ENCODE peak calls at places on chromosomes 7 and 10, in seven cellular contexts. One of them, this sample, is unnamed.
A peak's percentile ranks its signal among the peaks of the same experiment; 100 is the strongest.

GRCh38 chr7:32957326-32958045 is at the start of gene FKBP9:
- DNase-seq in Panc1: peak; percentile 42
- DNase-seq in tibial artery: peak; percentile 77
- DNase-seq in adrenal gland: peak; percentile 77
- DNase-seq in dorsolateral prefrontal cortex: peak; percentile 73
- DNase-seq in brain microvascular endothelial cell: peak; percentile 53
- DNase-seq in Calu3: peak; percentile 96
- DNase-seq in this sample: peak; percentile 73

GRCh38 chr7:50507898-50508470 is 57.2 kb downstream of the DDC start:
- DNase-seq in Panc1: no peak
- DNase-seq in tibial artery: no peak
- DNase-seq in adrenal gland: no peak
- DNase-seq in dorsolateral prefrontal cortex: no peak
- DNase-seq in brain microvascular endothelial cell: no peak
- DNase-seq in Calu3: no peak
- DNase-seq in this sample: no peak

GRCh38 chr7:42096262-42096661 is 140.7 kb downstream of the GLI3 start:
- DNase-seq in Panc1: no peak
- DNase-seq in tibial artery: no peak
- DNase-seq in adrenal gland: no peak
- DNase-seq in dorsolateral prefrontal cortex: no peak
- DNase-seq in brain microvascular endothelial cell: no peak
- DNase-seq in Calu3: no peak
- DNase-seq in this sample: no peak

GRCh38 chr10:3095373-3096139 is 28.2 kb downstream of the PFKP start:
- DNase-seq in Panc1: peak; percentile 92
- DNase-seq in tibial artery: peak; percentile 63
- DNase-seq in adrenal gland: peak; percentile 84
- DNase-seq in dorsolateral prefrontal cortex: no peak
- DNase-seq in brain microvascular endothelial cell: peak; percentile 99
- DNase-seq in Calu3: peak; percentile 55
- DNase-seq in this sample: peak; percentile 74

GRCh38 chr10:86344281-86344680 is 22.3 kb downstream of the GRID1 start:
- DNase-seq in Panc1: no peak
- DNase-seq in tibial artery: no peak
- DNase-seq in adrenal gland: no peak
- DNase-seq in dorsolateral prefrontal cortex: no peak
- DNase-seq in brain microvascular endothelial cell: no peak
- DNase-seq in Calu3: no peak
- DNase-seq in this sample: no peak

GRCh38 chr10:97919012-97919411 is 69.4 kb downstream of the GOLGA7B start:
- DNase-seq in Panc1: no peak
- DNase-seq in tibial artery: no peak
- DNase-seq in adrenal gland: no peak
- DNase-seq in dorsolateral prefrontal cortex: no peak
- DNase-seq in brain microvascular endothelial cell: no peak
- DNase-seq in Calu3: no peak
- DNase-seq in this sample: no peak

GRCh38 chr10:14486777-14487510 is 156.2 kb upstream of the FRMD4A start:
- DNase-seq in Panc1: no peak
- DNase-seq in tibial artery: no peak
- DNase-seq in adrenal gland: no peak
- DNase-seq in dorsolateral prefrontal cortex: no peak
- DNase-seq in brain microvascular endothelial cell: no peak
- DNase-seq in Calu3: peak; percentile 8
- DNase-seq in this sample: no peak

GRCh38 chr10:7590271-7590670 is 76.5 kb downstream of the ITIH5 start:
- DNase-seq in Panc1: no peak
- DNase-seq in tibial artery: no peak
- DNase-seq in adrenal gland: no peak
- DNase-seq in dorsolateral prefrontal cortex: no peak
- DNase-seq in brain microvascular endothelial cell: no peak
- DNase-seq in Calu3: no peak
- DNase-seq in this sample: no peak

GRCh38 chr10:106424981-106425380 is 739.5 kb downstream of the SORCS1 start:
- DNase-seq in Panc1: no peak
- DNase-seq in tibial artery: no peak
- DNase-seq in adrenal gland: no peak
- DNase-seq in dorsolateral prefrontal cortex: no peak
- DNase-seq in brain microvascular endothelial cell: no peak
- DNase-seq in Calu3: no peak
- DNase-seq in this sample: no peak

GRCh38 chr10:133379152-133379800 is at the start of gene PAOX:
- DNase-seq in Panc1: no peak
- DNase-seq in tibial artery: peak; percentile 57
- DNase-seq in adrenal gland: peak; percentile 76
- DNase-seq in dorsolateral prefrontal cortex: peak; percentile 81
- DNase-seq in brain microvascular endothelial cell: no peak
- DNase-seq in Calu3: peak; percentile 56
- DNase-seq in this sample: peak; percentile 40

GRCh38 chr7:132441935-132442334 is 134.3 kb downstream of the PLXNA4 start:
- DNase-seq in Panc1: no peak
- DNase-seq in tibial artery: no peak
- DNase-seq in adrenal gland: no peak
- DNase-seq in dorsolateral prefrontal cortex: no peak
- DNase-seq in brain microvascular endothelial cell: no peak
- DNase-seq in Calu3: no peak
- DNase-seq in this sample: no peak

GRCh38 chr7:1169409-1170368 is 9.7 kb upstream of the ZFAND2A start:
- DNase-seq in Panc1: no peak
- DNase-seq in tibial artery: peak; percentile 82
- DNase-seq in adrenal gland: peak; percentile 86
- DNase-seq in dorsolateral prefrontal cortex: peak; percentile 45
- DNase-seq in brain microvascular endothelial cell: peak; percentile 61
- DNase-seq in Calu3: peak; percentile 45
- DNase-seq in this sample: peak; percentile 72

GRCh38 chr10:43965918-43966570 is 317.4 kb upstream of the ZNF32 start:
- DNase-seq in Panc1: no peak
- DNase-seq in tibial artery: no peak
- DNase-seq in adrenal gland: no peak
- DNase-seq in dorsolateral prefrontal cortex: no peak
- DNase-seq in brain microvascular endothelial cell: no peak
- DNase-seq in Calu3: no peak
- DNase-seq in this sample: no peak

GRCh38 chr10:11863353-11864105 is 40.4 kb downstream of the PROSER2 start:
- DNase-seq in Panc1: no peak
- DNase-seq in tibial artery: no peak
- DNase-seq in adrenal gland: no peak
- DNase-seq in dorsolateral prefrontal cortex: no peak
- DNase-seq in brain microvascular endothelial cell: no peak
- DNase-seq in Calu3: no peak
- DNase-seq in this sample: no peak

GRCh38 chr10:73588656-73589055 is 2.5 kb downstream of the USP54 start:
- DNase-seq in Panc1: no peak
- DNase-seq in tibial artery: no peak
- DNase-seq in adrenal gland: no peak
- DNase-seq in dorsolateral prefrontal cortex: no peak
- DNase-seq in brain microvascular endothelial cell: no peak
- DNase-seq in Calu3: no peak
- DNase-seq in this sample: no peak

GRCh38 chr7:2013381-2014311 is 219.1 kb downstream of the MAD1L1 start:
- DNase-seq in Panc1: no peak
- DNase-seq in tibial artery: peak; percentile 17
- DNase-seq in adrenal gland: no peak
- DNase-seq in dorsolateral prefrontal cortex: no peak
- DNase-seq in brain microvascular endothelial cell: no peak
- DNase-seq in Calu3: no peak
- DNase-seq in this sample: no peak

GRCh38 chr7:6446977-6447588 is 671 bp downstream of the DAGLB start:
- DNase-seq in Panc1: peak; percentile 92
- DNase-seq in tibial artery: peak; percentile 84
- DNase-seq in adrenal gland: peak; percentile 95
- DNase-seq in dorsolateral prefrontal cortex: peak; percentile 63
- DNase-seq in brain microvascular endothelial cell: peak; percentile 91
- DNase-seq in Calu3: peak; percentile 88
- DNase-seq in this sample: peak; percentile 80

GRCh38 chr7:65798111-65799075 is 74.5 kb upstream of the VKORC1L1 start:
- DNase-seq in Panc1: no peak
- DNase-seq in tibial artery: no peak
- DNase-seq in adrenal gland: no peak
- DNase-seq in dorsolateral prefrontal cortex: no peak
- DNase-seq in brain microvascular endothelial cell: peak; percentile 43
- DNase-seq in Calu3: no peak
- DNase-seq in this sample: no peak

GRCh38 chr10:124670849-124671248 is 73.3 kb downstream of the FAM53B start:
- DNase-seq in Panc1: no peak
- DNase-seq in tibial artery: no peak
- DNase-seq in adrenal gland: peak; percentile 55
- DNase-seq in dorsolateral prefrontal cortex: peak; percentile 70
- DNase-seq in brain microvascular endothelial cell: no peak
- DNase-seq in Calu3: no peak
- DNase-seq in this sample: no peak

GRCh38 chr10:124669824-124670654 is 74.1 kb downstream of the FAM53B start:
- DNase-seq in Panc1: no peak
- DNase-seq in tibial artery: no peak
- DNase-seq in adrenal gland: no peak
- DNase-seq in dorsolateral prefrontal cortex: no peak
- DNase-seq in brain microvascular endothelial cell: no peak
- DNase-seq in Calu3: no peak
- DNase-seq in this sample: no peak

GRCh38 chr10:124669141-124669823 is 74.9 kb downstream of the FAM53B start:
- DNase-seq in Panc1: no peak
- DNase-seq in tibial artery: no peak
- DNase-seq in adrenal gland: no peak
- DNase-seq in dorsolateral prefrontal cortex: no peak
- DNase-seq in brain microvascular endothelial cell: no peak
- DNase-seq in Calu3: no peak
- DNase-seq in this sample: no peak

GRCh38 chr10:124672181-124672638 is 72.0 kb downstream of the FAM53B start:
- DNase-seq in Panc1: no peak
- DNase-seq in tibial artery: no peak
- DNase-seq in adrenal gland: no peak
- DNase-seq in dorsolateral prefrontal cortex: no peak
- DNase-seq in brain microvascular endothelial cell: no peak
- DNase-seq in Calu3: no peak
- DNase-seq in this sample: no peak

DNA sequence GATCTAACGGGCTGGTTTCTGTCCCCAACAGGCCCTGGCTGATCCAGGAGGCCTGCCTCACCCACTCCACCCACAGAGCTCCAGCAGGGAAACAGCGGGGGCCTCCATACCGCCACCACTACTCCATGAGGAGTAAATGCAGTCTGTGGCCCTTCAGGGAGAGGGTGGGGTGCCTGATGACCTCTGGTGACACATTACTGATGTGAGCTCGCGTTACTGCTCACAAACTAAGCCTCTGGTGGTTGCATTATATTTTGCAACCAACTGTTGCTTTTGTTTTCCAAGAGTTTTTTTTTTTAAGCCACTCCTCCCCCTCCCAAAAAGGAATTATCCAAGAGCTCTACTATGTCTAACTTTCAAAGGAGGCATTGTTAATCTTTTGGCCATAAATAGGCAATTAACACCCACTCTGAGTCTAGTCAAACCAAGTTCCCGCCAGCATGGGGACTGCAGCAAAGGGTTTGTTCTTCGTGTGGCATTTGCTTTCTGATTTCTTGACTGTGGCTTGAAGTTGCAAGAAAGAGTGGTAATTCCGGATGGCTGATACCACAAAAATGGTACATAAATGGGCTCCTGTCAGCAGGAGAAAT is 72.6 kb downstream of the FAM53B start:
- DNase-seq in Panc1: no peak
- DNase-seq in tibial artery: no peak
- DNase-seq in adrenal gland: peak; percentile 49
- DNase-seq in dorsolateral prefrontal cortex: peak; percentile 81
- DNase-seq in brain microvascular endothelial cell: no peak
- DNase-seq in Calu3: no peak
- DNase-seq in this sample: peak; percentile 74
- TF ChIP-seq CTCF in Panc1: no peak
- TF ChIP-seq CTCF in tibial artery: no peak
- TF ChIP-seq CTCF in adrenal gland: peak; percentile 16
- TF ChIP-seq CTCF in dorsolateral prefrontal cortex: peak; percentile 67
- TF ChIP-seq CTCF in brain microvascular endothelial cell: peak; percentile 45
- TF ChIP-seq CTCF in Calu3: no peak
- TF ChIP-seq CTCF in this sample: no peak

GRCh38 chr10:80443531-80443974 is 10.6 kb upstream of the TSPAN14 start:
- DNase-seq in Panc1: no peak
- DNase-seq in tibial artery: no peak
- DNase-seq in adrenal gland: peak; percentile 63
- DNase-seq in dorsolateral prefrontal cortex: no peak
- DNase-seq in brain microvascular endothelial cell: no peak
- DNase-seq in Calu3: peak; percentile 35
- DNase-seq in this sample: no peak
- TF ChIP-seq CTCF in Panc1: peak; percentile 63
- TF ChIP-seq CTCF in tibial artery: no peak
- TF ChIP-seq CTCF in adrenal gland: no peak
- TF ChIP-seq CTCF in dorsolateral prefrontal cortex: peak; percentile 42
- TF ChIP-seq CTCF in brain microvascular endothelial cell: peak; percentile 57
- TF ChIP-seq CTCF in Calu3: no peak
- TF ChIP-seq CTCF in this sample: no peak

GRCh38 chr10:17457083-17457482 is 2.7 kb upstream of the ST8SIA6 start:
- DNase-seq in Panc1: no peak
- DNase-seq in tibial artery: no peak
- DNase-seq in adrenal gland: no peak
- DNase-seq in dorsolateral prefrontal cortex: no peak
- DNase-seq in brain microvascular endothelial cell: no peak
- DNase-seq in Calu3: no peak
- DNase-seq in this sample: no peak

GRCh38 chr10:17464545-17464944 is 10.2 kb upstream of the ST8SIA6 start:
- DNase-seq in Panc1: no peak
- DNase-seq in tibial artery: no peak
- DNase-seq in adrenal gland: no peak
- DNase-seq in dorsolateral prefrontal cortex: no peak
- DNase-seq in brain microvascular endothelial cell: no peak
- DNase-seq in Calu3: no peak
- DNase-seq in this sample: no peak

GRCh38 chr10:17456032-17456548 is 1.7 kb upstream of the ST8SIA6 start:
- DNase-seq in Panc1: no peak
- DNase-seq in tibial artery: no peak
- DNase-seq in adrenal gland: no peak
- DNase-seq in dorsolateral prefrontal cortex: no peak
- DNase-seq in brain microvascular endothelial cell: no peak
- DNase-seq in Calu3: no peak
- DNase-seq in this sample: no peak

GRCh38 chr10:17465328-17466125 is 11.1 kb upstream of the ST8SIA6 start:
- DNase-seq in Panc1: no peak
- DNase-seq in tibial artery: no peak
- DNase-seq in adrenal gland: no peak
- DNase-seq in dorsolateral prefrontal cortex: no peak
- DNase-seq in brain microvascular endothelial cell: no peak
- DNase-seq in Calu3: no peak
- DNase-seq in this sample: no peak

GRCh38 chr10:17460732-17461131 is 6.3 kb upstream of the ST8SIA6 start:
- DNase-seq in Panc1: no peak
- DNase-seq in tibial artery: no peak
- DNase-seq in adrenal gland: no peak
- DNase-seq in dorsolateral prefrontal cortex: no peak
- DNase-seq in brain microvascular endothelial cell: no peak
- DNase-seq in Calu3: no peak
- DNase-seq in this sample: no peak
- TF ChIP-seq CTCF in Panc1: no peak
- TF ChIP-seq CTCF in tibial artery: no peak
- TF ChIP-seq CTCF in adrenal gland: no peak
- TF ChIP-seq CTCF in dorsolateral prefrontal cortex: no peak
- TF ChIP-seq CTCF in brain microvascular endothelial cell: no peak
- TF ChIP-seq CTCF in Calu3: no peak
- TF ChIP-seq CTCF in this sample: no peak

DNA sequence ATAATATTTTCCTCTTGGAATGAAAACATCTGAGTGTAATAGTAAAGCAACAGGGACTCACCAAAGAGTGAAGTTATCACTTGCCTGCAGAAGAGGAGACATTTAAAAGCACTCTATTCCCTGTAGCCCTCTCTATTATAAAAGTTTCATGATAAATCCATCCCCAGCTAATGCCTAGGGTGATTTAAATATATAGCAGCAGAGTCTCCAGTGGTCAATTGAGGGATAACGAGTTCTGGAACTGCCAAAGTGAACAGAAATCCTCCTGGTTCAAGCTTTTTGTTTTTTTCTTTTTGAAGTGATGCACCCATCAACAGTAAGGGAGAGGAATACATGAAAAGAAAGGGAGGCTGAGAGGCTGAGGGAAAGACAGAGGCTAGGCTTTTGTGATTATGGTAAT is 87.3 kb downstream of the EVX1 start:
- DNase-seq in Panc1: no peak
- DNase-seq in tibial artery: no peak
- DNase-seq in adrenal gland: no peak
- DNase-seq in dorsolateral prefrontal cortex: no peak
- DNase-seq in brain microvascular endothelial cell: no peak
- DNase-seq in Calu3: no peak
- DNase-seq in this sample: no peak
- TF ChIP-seq CTCF in Panc1: peak; percentile 38
- TF ChIP-seq CTCF in tibial artery: no peak
- TF ChIP-seq CTCF in adrenal gland: no peak
- TF ChIP-seq CTCF in dorsolateral prefrontal cortex: no peak
- TF ChIP-seq CTCF in brain microvascular endothelial cell: peak; percentile 17
- TF ChIP-seq CTCF in Calu3: peak; percentile 46
- TF ChIP-seq CTCF in this sample: no peak